ENCODE peak calls at places on chromosomes 16 and 17, in six cellular contexts. K is tibial artery, W is fibroblast of mammary gland, G is HCEC 1CT, B is pulmonary artery endothelial cell, O is NCI-H510A. C is an unnamed sample.

GRCh38 chr17:31467502-31468256 is 76.2 kb downstream of the RAB11FIP4 start:
- DNase-seq in K (no peak), B (no peak), G (no peak), W (no peak), O (no peak), C (no peak)

GRCh38 chr16:76959166-76959565 is 231.8 kb upstream of the MON1B start:
- DNase-seq in G (no peak), W (no peak), K (no peak), B (no peak), O (no peak), C (no peak)

GRCh38 chr17:7279453-7279852 is 2.1 kb upstream of the SLC2A4 start:
- DNase-seq in W (no peak), G (no peak), K (no peak), B (no peak), O (no peak), C (no peak)

GRCh38 chr16:66189951-66190350 is 176.5 kb upstream of the CDH5 start:
- DNase-seq in B (no peak), W (peak), G (peak), K (no peak), O (no peak), C (no peak)

GRCh38 chr17:60328679-60329078 is 63.3 kb downstream of the USP32 start:
- DNase-seq in B (no peak), G (no peak), W (no peak), O (peak), K (no peak), C (no peak)

GRCh38 chr17:76277300-76278267 is 12.4 kb downstream of the UBALD2 start:
- DNase-seq in W (no peak), B (no peak), G (no peak), K (no peak), O (no peak), C (no peak)

GRCh38 chr16:86319871-86320270 is 190.5 kb upstream of the FOXF1 start:
- DNase-seq in K (no peak), W (no peak), G (no peak), B (no peak), O (no peak), C (no peak)

GRCh38 chr16:914453-914852 is 56.3 kb downstream of the LMF1 start:
- DNase-seq in B (peak), G (no peak), O (no peak), W (peak), K (no peak), C (no peak)

GRCh38 chr16:27947696-27948095 is 115.8 kb downstream of the GSG1L start:
- DNase-seq in G (no peak), W (no peak), K (no peak), O (no peak), B (no peak), C (no peak)

GRCh38 chr16:74723224-74723623 is 22.6 kb upstream of the MLKL start:
- DNase-seq in G (no peak), B (no peak), K (no peak), O (no peak), W (no peak), C (no peak)

GRCh38 chr16:83925095-83925905 is 26.4 kb downstream of the MLYCD start:
- DNase-seq in W (no peak), O (no peak), K (no peak), G (no peak), B (no peak), C (no peak)

GRCh38 chr16:68993421-68993820 is 112.0 kb upstream of the HAS3 start:
- DNase-seq in K (no peak), G (no peak), W (no peak), B (no peak), O (no peak), C (no peak)

GRCh38 chr17:13510062-13510461 is 91.7 kb downstream of the HS3ST3A1 start:
- DNase-seq in K (no peak), W (peak), O (no peak), G (no peak), B (no peak), C (no peak)

C was measured in glomerular endothelial cell.